ENCODE peak calls at places on chromosomes 13 and 19, in eight cellular contexts. X, B, A, I, T, W, C and P are unnamed samples.

GRCh38 chr19:16371540-16371986 is 46.9 kb downstream of the KLF2 start:
- DNase-seq in T (peak), I (no peak), B (no peak), X (no peak), A (peak), W (no peak), C (no peak), P (no peak)

GRCh38 chr19:542173-542866 is 1.5 kb upstream of the GZMM start:
- DNase-seq in C (no peak), I (no peak), X (no peak), A (no peak), T (no peak), B (peak), W (no peak), P (no peak)

GRCh38 chr13:31896427-31896826 is 135.1 kb upstream of the FRY start:
- DNase-seq in B (no peak), C (peak), A (no peak), W (no peak), I (no peak), X (peak), T (peak), P (peak)

GRCh38 chr13:29991343-29991742 is 140.9 kb upstream of the UBL3 start:
- DNase-seq in T (no peak), X (peak), A (no peak), W (no peak), B (no peak), C (no peak), I (no peak), P (no peak)

GRCh38 chr19:43779147-43779819 is 1.5 kb downstream of the KCNN4 start:
- DNase-seq in C (no peak), A (peak), W (no peak), T (peak), X (no peak), I (no peak), B (no peak), P (no peak)

GRCh38 chr19:38898788-38899446 is 501 bp downstream of the SIRT2 start:
- DNase-seq in A (no peak), I (peak), X (peak), C (peak), W (no peak), B (peak), T (no peak), P (no peak)

GRCh38 chr13:81283062-81283461 is 942.1 kb upstream of the SPRY2 start:
- DNase-seq in A (no peak), X (no peak), T (no peak), C (no peak), W (no peak), I (no peak), B (no peak), P (no peak)

GRCh38 chr19:46976845-46977320 is 42.8 kb upstream of the NPAS1 start:
- DNase-seq in X (peak), B (no peak), C (peak), T (peak), W (no peak), A (no peak), I (peak), P (no peak)

GRCh38 chr19:42088471-42089190 is 12.7 kb downstream of the ZNF574 start:
- DNase-seq in X (peak), B (no peak), W (no peak), A (no peak), T (no peak), I (no peak), C (no peak), P (no peak)

GRCh38 chr19:57302020-57302465 is 18.2 kb upstream of the ZNF543 start:
- DNase-seq in W (no peak), C (no peak), T (peak), B (no peak), X (peak), A (no peak), I (no peak), P (no peak)

GRCh38 chr13:70747305-70747704 is 639.1 kb upstream of the KLHL1 start:
- DNase-seq in B (no peak), A (no peak), C (no peak), T (no peak), I (no peak), X (no peak), W (no peak), P (no peak)

GRCh38 chr19:7395360-7395781 is 46.6 kb downstream of the ARHGEF18 start:
- DNase-seq in X (no peak), A (no peak), T (no peak), W (no peak), B (no peak), C (no peak), I (no peak), P (no peak)

GRCh38 chr13:60981407-60981806 is 434.2 kb downstream of the PCDH20 start:
- DNase-seq in C (no peak), X (no peak), I (no peak), B (no peak), W (no peak), T (no peak), A (no peak), P (no peak)

GRCh38 chr19:32607479-32607878 is 26.5 kb downstream of the PDCD5 start:
- DNase-seq in W (no peak), T (no peak), I (no peak), A (no peak), B (no peak), X (no peak), C (no peak), P (no peak)

GRCh38 chr13:53379485-53379884 is 350.9 kb downstream of the OLFM4 start:
- DNase-seq in T (no peak), W (no peak), I (no peak), A (no peak), X (no peak), B (no peak), C (no peak), P (no peak)

GRCh38 chr13:18233783-18234299 is 947.8 kb downstream of the TUBA3C start:
- DNase-seq in A (no peak), C (no peak), B (peak), X (no peak), W (no peak), I (no peak), T (no peak), P (no peak)

GRCh38 chr13:53007872-53008271 is 20.7 kb upstream of the OLFM4 start:
- DNase-seq in C (no peak), A (no peak), T (no peak), B (peak), I (no peak), W (no peak), X (no peak), P (no peak)

GRCh38 chr13:104592127-104592526 is 1525.9 kb upstream of the SLC10A2 start:
- DNase-seq in X (peak), T (no peak), C (no peak), B (no peak), W (no peak), I (no peak), A (no peak), P (no peak)

GRCh38 chr13:47170971-47171370 is 274.1 kb upstream of the HTR2A start:
- DNase-seq in I (no peak), B (no peak), X (peak), C (no peak), T (no peak), A (no peak), W (no peak), P (no peak)

GRCh38 chr13:23867027-23867491 is 22.1 kb downstream of the MIPEP start:
- DNase-seq in W (no peak), T (no peak), B (no peak), X (peak), C (no peak), A (no peak), I (no peak), P (no peak)

GRCh38 chr19:15213715-15214381 is 13.1 kb upstream of the NOTCH3 start:
- DNase-seq in I (no peak), A (no peak), T (no peak), X (no peak), C (no peak), B (peak), W (no peak), P (peak)

GRCh38 chr13:84491952-84492351 is 609.7 kb upstream of the SLITRK1 start:
- DNase-seq in B (no peak), A (no peak), I (no peak), W (no peak), T (no peak), C (no peak), X (no peak), P (no peak)

GRCh38 chr19:41690801-41691065 is 2.7 kb upstream of the CEACAM7 start:
- DNase-seq in X (no peak), B (no peak), T (peak), I (no peak), W (no peak), C (no peak), A (no peak), P (no peak)

GRCh38 chr19:50486823-50487515 is 10.3 kb upstream of the GARIN5A start:
- DNase-seq in I (no peak), T (peak), A (peak), X (no peak), W (no peak), C (no peak), B (no peak), P (no peak)

GRCh38 chr13:112752711-112753541 is 63.1 kb downstream of the ATP11A start:
- DNase-seq in B (no peak), A (no peak), W (no peak), I (no peak), X (no peak), C (no peak), T (no peak), P (no peak)

GRCh38 chr13:24116103-24116502 is 44.4 kb upstream of the SPATA13 start:
- DNase-seq in T (no peak), I (no peak), C (no peak), X (no peak), A (no peak), B (no peak), W (no peak), P (no peak)

GRCh38 chr13:49649963-49650312 is 21.6 kb downstream of the ARL11 start:
- DNase-seq in T (no peak), C (no peak), B (no peak), W (no peak), A (no peak), X (no peak), I (no peak), P (no peak)

GRCh38 chr13:76836311-76836710 is 49.9 kb downstream of the KCTD12 start:
- DNase-seq in T (no peak), I (no peak), B (no peak), A (no peak), C (no peak), X (no peak), W (no peak), P (no peak)

GRCh38 chr13:28440774-28441532 is 54.0 kb downstream of the FLT1 start:
- DNase-seq in C (no peak), X (no peak), A (no peak), B (no peak), I (no peak), T (no peak), W (no peak), P (no peak)

GRCh38 chr13:103884139-103884723 is 818.0 kb upstream of the SLC10A2 start:
- DNase-seq in I (no peak), A (no peak), T (no peak), X (no peak), C (no peak), W (no peak), B (no peak), P (no peak)

GRCh38 chr19:1101337-1101698 is 2.5 kb upstream of the GPX4 start:
- DNase-seq in T (peak), A (peak), C (peak), W (no peak), I (no peak), B (peak), X (peak), P (no peak)

GRCh38 chr13:42355118-42355840 is 83.3 kb downstream of the AKAP11 start:
- DNase-seq in I (no peak), C (no peak), X (no peak), T (no peak), W (no peak), A (no peak), B (no peak), P (no peak)

GRCh38 chr19:56162258-56162657 is 13.6 kb upstream of the GALP start:
- DNase-seq in I (no peak), C (no peak), B (no peak), X (no peak), A (no peak), T (peak), W (no peak), P (no peak)

GRCh38 chr19:19540707-19541515 is 2.8 kb downstream of the CILP2 start:
- DNase-seq in C (no peak), A (peak), W (no peak), I (peak), T (peak), B (peak), X (peak), P (no peak)
- H3K4me3 ChIP-seq in C (no peak), A (peak), W (peak), I (no peak), T (no peak), B (no peak), X (no peak), P (peak)

DNA sequence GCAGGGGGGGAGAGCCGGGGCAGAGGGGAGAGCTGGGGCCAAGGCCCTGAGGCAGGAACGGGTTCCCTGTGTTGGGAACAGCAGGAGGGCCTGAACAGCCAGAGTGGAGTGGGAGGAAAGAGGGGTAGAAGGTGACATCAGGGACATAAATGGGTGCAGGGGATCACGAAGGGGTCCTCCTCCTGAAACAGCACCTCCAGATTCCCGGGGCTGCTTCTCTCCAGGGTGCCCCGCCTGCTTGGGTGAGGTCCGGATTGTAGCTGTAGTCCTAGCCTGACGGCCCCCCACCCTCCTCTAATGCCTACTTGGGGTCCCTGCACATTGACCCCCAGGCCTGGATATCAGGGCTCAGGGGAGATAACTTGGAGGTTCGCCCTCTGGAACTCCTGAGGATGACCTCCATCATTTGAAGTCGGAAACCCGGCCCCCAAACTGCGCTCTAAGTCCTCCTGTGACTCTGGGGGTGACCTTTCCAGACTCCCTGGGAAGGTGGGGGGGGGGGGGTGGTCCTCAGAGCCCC is 473 bp upstream of the SCN1B start:
- DNase-seq in T (no peak), X (no peak), B (no peak), C (no peak), A (no peak), I (no peak), W (no peak), P (no peak)
- H3K4me3 ChIP-seq in T (no peak), X (peak), B (peak), C (peak), A (peak), I (peak), W (peak), P (peak)

DNA sequence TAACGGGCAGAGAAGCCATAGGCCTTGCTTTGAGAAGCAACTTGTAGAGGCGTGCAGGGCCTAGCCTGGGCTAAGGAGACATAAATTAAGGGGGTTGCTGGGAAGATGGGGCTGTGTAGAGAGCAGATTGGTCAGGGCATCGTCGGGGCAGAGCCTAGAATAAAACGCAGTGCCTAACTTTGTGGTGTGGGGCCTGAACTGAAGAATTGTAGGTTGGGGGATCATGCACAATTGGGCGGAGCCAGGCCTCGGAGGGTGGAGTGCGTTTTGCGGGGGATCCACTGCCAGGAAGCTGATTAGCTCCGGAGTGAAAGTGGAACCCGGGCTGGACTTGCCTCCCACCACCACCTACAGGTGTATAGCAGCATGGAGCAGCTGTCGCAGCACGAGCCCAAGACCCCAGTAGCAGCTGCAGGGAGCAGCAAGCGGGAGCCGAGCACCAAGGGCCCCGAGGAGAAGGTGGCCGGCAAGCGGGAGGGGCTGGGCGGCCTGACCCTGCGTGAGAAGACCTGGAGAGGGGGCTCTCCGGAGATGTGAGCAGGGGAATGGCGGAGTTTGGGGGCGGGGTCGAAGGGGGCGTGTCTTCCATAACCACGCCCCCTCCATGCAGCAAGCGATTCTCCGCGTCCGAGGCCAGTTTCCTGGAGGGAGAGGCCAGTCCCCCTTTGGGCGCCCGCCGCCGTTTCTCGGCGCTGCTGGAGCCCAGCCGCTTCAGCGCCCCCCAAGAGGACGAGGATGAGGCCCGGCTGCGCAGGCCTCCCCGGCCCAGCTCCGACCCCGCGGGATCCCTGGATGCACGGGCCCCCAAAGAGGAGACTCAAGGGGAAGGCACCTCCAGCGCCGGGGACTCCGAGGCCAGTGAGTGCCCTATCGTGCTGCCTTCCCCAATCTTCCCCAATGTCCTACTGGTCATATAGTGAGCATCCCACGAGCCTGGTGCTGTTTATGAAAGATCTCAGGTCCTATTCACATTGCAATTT is 13.8 kb downstream of the DNASE2 start:
- DNase-seq in A (peak), T (no peak), B (peak), X (peak), C (no peak), W (no peak), I (peak), P (no peak)
- H3K4me3 ChIP-seq in A (peak), T (no peak), B (peak), X (peak), C (no peak), W (peak), I (peak), P (peak)

DNA sequence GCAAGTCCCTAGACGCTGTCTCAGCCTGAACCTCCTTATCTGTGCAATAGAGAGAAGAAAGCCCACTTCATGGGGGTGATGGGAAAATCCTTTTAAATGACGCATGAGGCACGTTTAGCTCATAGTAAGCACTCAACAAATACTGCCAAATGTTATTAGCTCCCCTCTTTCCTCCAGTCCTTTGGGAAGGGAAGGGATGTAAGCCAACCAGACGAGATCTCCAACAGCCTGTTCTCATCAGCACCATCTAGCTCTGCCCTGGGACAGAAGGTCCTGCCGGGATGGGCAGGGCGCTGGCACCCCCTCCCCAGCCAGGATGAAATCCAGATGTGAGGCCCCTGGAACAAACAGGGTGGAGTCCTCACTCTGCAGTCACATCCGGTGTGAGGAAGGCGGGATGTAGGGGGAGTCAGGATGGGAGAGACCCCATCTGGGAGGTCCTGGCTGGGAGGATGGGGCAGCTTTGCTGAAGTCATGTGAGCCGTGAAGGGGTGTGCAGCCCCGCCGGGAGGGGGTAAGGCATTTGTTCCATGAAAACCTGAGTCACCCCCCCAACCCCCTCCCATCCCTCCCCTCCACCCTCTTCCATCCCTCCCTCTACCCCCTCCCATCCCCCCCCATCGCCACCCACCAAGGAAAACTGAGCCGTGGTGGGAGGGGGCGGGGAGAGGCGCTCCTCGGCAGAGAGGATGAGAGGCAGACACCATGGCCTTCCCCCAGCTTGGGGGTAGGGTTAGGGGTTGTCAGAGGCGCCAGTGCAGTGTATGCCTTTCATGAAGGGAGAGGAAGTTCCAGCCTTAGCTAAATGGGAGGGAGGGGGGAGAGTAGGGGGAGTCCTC is 4.5 kb downstream of the S1PR2 start:
- DNase-seq in W (peak), B (no peak), A (peak), I (no peak), X (peak), T (no peak), C (peak), P (peak)
- H3K4me3 ChIP-seq in W (peak), B (no peak), A (peak), I (no peak), X (peak), T (no peak), C (no peak), P (peak)

DNA sequence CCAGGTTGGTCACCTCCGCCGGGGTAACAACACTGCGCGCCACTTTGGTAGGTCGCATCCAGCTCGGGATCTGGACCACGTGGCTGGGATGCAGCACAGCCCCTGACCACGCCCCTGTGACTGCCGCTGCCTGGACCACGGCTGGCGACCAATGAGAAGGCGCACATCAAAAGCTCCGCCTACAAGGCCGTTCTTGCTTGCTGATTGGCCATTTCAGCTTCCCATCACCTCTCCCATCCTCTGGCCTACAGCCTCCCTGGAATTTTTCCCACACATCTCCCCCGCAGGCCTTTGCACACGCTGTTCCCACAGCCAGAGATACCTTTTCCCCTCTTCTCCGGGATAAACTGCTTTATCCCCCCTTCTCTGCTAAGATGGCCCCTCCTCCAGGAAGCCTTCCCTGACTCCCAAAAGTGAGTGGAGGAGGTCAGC is 12.5 kb upstream of the MAP1S start:
- DNase-seq in A (no peak), B (peak), X (peak), T (no peak), I (no peak), W (no peak), C (no peak), P (no peak)
- H3K4me3 ChIP-seq in A (no peak), B (no peak), X (no peak), T (no peak), I (no peak), W (no peak), C (no peak), P (no peak)

GRCh38 chr19:4636761-4637160 is 2.6 kb upstream of the TNFAIP8L1 start:
- DNase-seq in A (no peak), W (no peak), T (no peak), X (no peak), C (no peak), I (no peak), B (no peak), P (no peak)
- H3K4me3 ChIP-seq in A (no peak), W (peak), T (no peak), X (peak), C (no peak), I (no peak), B (no peak), P (peak)